ENCODE peak calls at places on chromosomes 2 and 18, in four cellular contexts. X, P, E and W are unnamed samples.

GRCh38 chr2:217792611-217793527 is 209.9 kb downstream of the TNS1 start:
- DNase-seq in X (no peak), P (no peak), E (no peak), W (no peak)

GRCh38 chr18:2917255-2918047 is 70.6 kb downstream of the EMILIN2 start:
- DNase-seq in X (no peak), P (no peak), E (no peak), W (no peak)

GRCh38 chr18:36296591-36297418 is 708 bp upstream of the FHOD3 start:
- DNase-seq in X (no peak), P (peak; percentile 27), E (peak; percentile 50), W (peak; percentile 56)

GRCh38 chr2:74939919-74940812 is 18.3 kb upstream of the POLE4 start:
- DNase-seq in X (no peak), P (no peak), E (no peak), W (no peak)

GRCh38 chr2:64474200-64474630 is 20.3 kb downstream of the LGALSL start:
- DNase-seq in X (no peak), P (no peak), E (no peak), W (no peak)

GRCh38 chr2:19865151-19865550 is 36.6 kb downstream of the TTC32 start:
- DNase-seq in X (no peak), P (no peak), E (no peak), W (no peak)

GRCh38 chr18:57087985-57088384 is 58.9 kb upstream of the BOD1L2 start:
- DNase-seq in X (no peak), P (no peak), E (no peak), W (no peak)

GRCh38 chr2:37323770-37324535 is 680 bp downstream of the PRKD3 start:
- DNase-seq in X (peak; percentile 39), P (no peak), E (no peak), W (no peak)

GRCh38 chr2:163756588-163756987 is 20.8 kb upstream of the FIGN start:
- DNase-seq in X (no peak), P (no peak), E (no peak), W (no peak)

GRCh38 chr2:191757256-191757655 is 79.3 kb downstream of the NABP1 start:
- DNase-seq in X (no peak), P (no peak), E (no peak), W (no peak)

GRCh38 chr2:201406077-201406662 is 45.1 kb downstream of the TRAK2 start:
- DNase-seq in X (no peak), P (peak; percentile 56), E (peak; percentile 78), W (peak; percentile 71)

GRCh38 chr18:53984021-53984420 is 240.4 kb downstream of the MBD2 start:
- DNase-seq in X (no peak), P (no peak), E (no peak), W (no peak)

GRCh38 chr2:198945496-198945895 is 512.2 kb downstream of the SATB2 start:
- DNase-seq in X (no peak), P (no peak), E (no peak), W (no peak)

GRCh38 chr2:20595439-20596192 is 55.3 kb downstream of the HS1BP3 start:
- DNase-seq in X (peak; percentile 22), P (no peak), E (no peak), W (no peak)

GRCh38 chr2:20432714-20433113 is 14.2 kb upstream of the RHOB start:
- DNase-seq in X (peak; percentile 58), P (no peak), E (no peak), W (no peak)

GRCh38 chr2:98743835-98744234 is 12.9 kb upstream of the MGAT4A start:
- DNase-seq in X (no peak), P (no peak), E (no peak), W (no peak)

GRCh38 chr2:218710687-218711549 is at the start of gene TTLL4:
- DNase-seq in X (peak; percentile 97), P (peak; percentile 79), E (peak; percentile 75), W (peak; percentile 77)

GRCh38 chr2:62968668-62969067 is 82.0 kb upstream of the OTX1 start:
- DNase-seq in X (no peak), P (no peak), E (no peak), W (no peak)

GRCh38 chr2:12261993-12262680 is 454.6 kb upstream of the TRIB2 start:
- DNase-seq in X (no peak), P (peak; percentile 35), E (no peak), W (no peak)

GRCh38 chr2:119065146-119065545 is 93.4 kb downstream of the C1QL2 start:
- DNase-seq in X (no peak), P (no peak), E (no peak), W (no peak)

GRCh38 chr2:221514305-221515040 is 57.6 kb downstream of the EPHA4 start:
- DNase-seq in X (no peak), P (no peak), E (no peak), W (no peak)

GRCh38 chr2:230870544-230871360 is 6.0 kb downstream of the ITM2C start:
- DNase-seq in X (no peak), P (no peak), E (no peak), W (no peak)

GRCh38 chr2:149038442-149039212 is at the start of gene LYPD6B:
- DNase-seq in X (no peak), P (no peak), E (no peak), W (no peak)

GRCh38 chr2:236571161-236571560 is 1.5 kb downstream of the ACKR3 start:
- DNase-seq in X (no peak), P (no peak), E (no peak), W (no peak)
- H3K4me3 ChIP-seq in X (peak overlapping the region; percentile 55), P (no peak overlapping the region), E (no peak overlapping the region), W (no peak overlapping the region)

GRCh38 chr2:17101596-17101995 is 416.6 kb downstream of the RAD51AP2 start:
- DNase-seq in X (no peak), P (no peak), E (no peak), W (no peak)
- H3K4me3 ChIP-seq in X (no peak overlapping the region), P (no peak overlapping the region), E (no peak overlapping the region), W (no peak overlapping the region)

DNA sequence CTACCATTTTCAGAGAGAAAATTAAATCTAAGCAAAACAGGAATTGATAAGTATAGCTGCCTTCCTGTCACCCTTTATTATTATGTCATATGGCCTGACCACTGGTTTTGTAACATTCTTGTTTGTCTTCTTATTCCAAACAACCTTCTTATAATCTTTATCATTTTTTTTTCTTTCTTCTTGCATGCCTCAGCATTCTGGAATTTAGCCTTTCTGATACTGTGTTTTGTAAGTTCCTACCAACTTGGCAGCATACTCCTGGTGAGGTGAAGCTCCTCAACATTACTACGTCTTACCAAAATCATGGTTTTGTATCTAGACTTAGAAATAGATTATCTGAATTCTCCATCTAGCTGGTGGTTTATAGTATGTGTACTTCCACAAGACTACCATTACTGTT is 199.2 kb downstream of the CAMKMT start:
- DNase-seq in X (no peak), P (no peak), E (no peak), W (no peak)
- H3K4me3 ChIP-seq in X (no peak overlapping the region), P (no peak overlapping the region), E (no peak overlapping the region), W (no peak overlapping the region)

GRCh38 chr2:120888851-120889250 is 153.2 kb downstream of the GLI2 start:
- DNase-seq in X (no peak), P (no peak), E (no peak), W (no peak)
- H3K4me3 ChIP-seq in X (no peak overlapping the region), P (no peak overlapping the region), E (no peak overlapping the region), W (no peak overlapping the region)

GRCh38 chr2:189179607-189179979 is at the start of gene COL5A2:
- DNase-seq in X (peak; percentile 23), P (peak; percentile 88), E (peak; percentile 89), W (peak; percentile 82)
- H3K4me3 ChIP-seq in X (peak within 1 kb of the TSS; percentile 54), P (peak within 1 kb of the TSS; percentile 75), E (peak within 1 kb of the TSS; percentile 84), W (peak within 1 kb of the TSS; percentile 89)

GRCh38 chr2:215415218-215415617 is 20.6 kb downstream of the FN1 start:
- DNase-seq in X (no peak), P (no peak), E (no peak), W (no peak)

GRCh38 chr2:215413974-215414373 is 21.9 kb downstream of the FN1 start:
- DNase-seq in X (no peak), P (no peak), E (no peak), W (no peak)

GRCh38 chr2:215411941-215412743 is 23.7 kb downstream of the FN1 start:
- DNase-seq in X (no peak), P (no peak), E (no peak), W (no peak)

GRCh38 chr2:215414674-215415073 is 21.2 kb downstream of the FN1 start:
- DNase-seq in X (no peak), P (no peak), E (no peak), W (no peak)

DNA sequence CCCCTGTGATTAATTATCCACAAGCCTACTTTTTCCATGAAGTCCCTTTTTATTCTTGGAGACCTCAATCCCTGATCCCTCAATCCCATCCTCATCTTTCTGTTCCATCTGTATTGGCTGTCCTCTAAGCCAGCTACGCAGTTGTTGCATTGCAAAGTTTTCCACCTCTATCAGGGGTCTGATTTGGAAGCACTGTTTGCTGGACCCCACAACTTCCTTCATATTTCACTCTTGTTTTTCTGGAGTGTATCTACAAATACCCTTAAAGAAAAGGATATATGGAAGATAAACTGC is 22.4 kb downstream of the FN1 start:
- DNase-seq in X (no peak), P (no peak), E (no peak), W (no peak)
- H3K4me3 ChIP-seq in X (no peak overlapping the region), P (no peak overlapping the region), E (no peak overlapping the region), W (no peak overlapping the region)